ENCODE peak calls at places on chromosomes 4 and X, in four cellular contexts. Y is left lung, Z is heart left ventricle, E is aorta. B is an unnamed sample.

GRCh38 chrX:70998402-70999027 is 67.6 kb upstream of the SLC7A3 start:
- ATAC-seq in Z (no peak), E (no peak), Y (peak), B (peak)

GRCh38 chrX:111880735-111881134 is 4.8 kb downstream of the TRPC5OS start:
- ATAC-seq in E (no peak), Z (no peak), Y (no peak), B (no peak)

GRCh38 chr4:184437988-184438774 is 36.2 kb downstream of the IRF2 start:
- ATAC-seq in Y (peak), Z (peak), E (no peak), B (no peak)

GRCh38 chrX:68763481-68763880 is 65.3 kb upstream of the EFNB1 start:
- ATAC-seq in Z (no peak), E (peak), Y (no peak), B (no peak)

GRCh38 chr4:41538017-41538733 is at the start of gene LIMCH1:
- ATAC-seq in Y (peak), Z (peak), E (peak), B (no peak)

GRCh38 chrX:154719132-154719675 is 31.7 kb downstream of the GAB3 start:
- ATAC-seq in Y (peak), Z (no peak), E (no peak), B (peak)

GRCh38 chr4:3485011-3485881 is 22.1 kb downstream of the DOK7 start:
- ATAC-seq in E (no peak), Z (no peak), Y (peak), B (peak)

GRCh38 chrX:73262991-73263390 is 48.3 kb upstream of the NAP1L2 start:
- ATAC-seq in Z (no peak), Y (peak), E (no peak), B (no peak)

GRCh38 chr4:3462321-3462789 is 751 bp upstream of the DOK7 start:
- ATAC-seq in Z (no peak), Y (no peak), E (no peak), B (no peak)

GRCh38 chrX:13220916-13221315 is 98.9 kb downstream of the ATXN3L start:
- ATAC-seq in E (no peak), Y (peak), Z (no peak), B (peak)

GRCh38 chr4:182918791-182919302 is 1.7 kb upstream of the DCTD start:
- ATAC-seq in Z (no peak), Y (no peak), E (no peak), B (no peak)

GRCh38 chr4:41526628-41527027 is 11.3 kb upstream of the LIMCH1 start:
- ATAC-seq in Y (peak), Z (no peak), E (no peak), B (no peak)

GRCh38 chrX:53483838-53484420 is 49.8 kb upstream of the HSD17B10 start:
- ATAC-seq in Y (no peak), E (no peak), Z (no peak), B (peak)

GRCh38 chrX:39767446-39767845 is 330.3 kb downstream of the BCOR start:
- ATAC-seq in E (peak), Z (no peak), Y (no peak), B (no peak)

GRCh38 chr4:177441061-177441802 is 1.0 kb downstream of the AGA start:
- ATAC-seq in E (no peak), Y (peak), Z (no peak), B (peak)

GRCh38 chr4:13657016-13657415 is 29.5 kb upstream of the BOD1L1 start:
- ATAC-seq in Z (no peak), E (no peak), Y (no peak), B (no peak)

GRCh38 chr4:52952540-52952939 is 90.4 kb downstream of the RASL11B start:
- ATAC-seq in E (no peak), Z (no peak), Y (no peak), B (no peak)

GRCh38 chr4:38671594-38671943 is 7.6 kb downstream of the KLF3 start:
- ATAC-seq in E (no peak), Y (no peak), Z (no peak), B (no peak)

GRCh38 chrX:97039363-97040029 is 155.8 kb downstream of the RPA4 start:
- ATAC-seq in Z (no peak), E (no peak), Y (no peak), B (no peak)

GRCh38 chrX:108245462-108245861 is 153.9 kb downstream of the ATG4A start:
- ATAC-seq in E (no peak), Y (no peak), Z (no peak), B (no peak)

GRCh38 chr4:5881340-5881739 is 11.5 kb downstream of the CRMP1 start:
- ATAC-seq in Y (no peak), E (no peak), Z (no peak), B (no peak)

B was measured in esophagus mucosa.